ENCODE peak calls at places on chromosomes 7 and 10, in seven cellular contexts. B, T, J, I, W, O and R are unnamed samples.

GRCh38 chr7:101986335-101986734 is 168.9 kb downstream of the CUX1 start:
- DNase-seq in B (no peak), T (no peak), J (no peak), I (peak), W (no peak), O (no peak), R (no peak)

GRCh38 chr10:83925133-83925532 is 214.2 kb upstream of the GHITM start:
- DNase-seq in B (no peak), T (no peak), J (no peak), I (no peak), W (no peak), O (no peak), R (no peak)

GRCh38 chr7:157394246-157395191 is 57.7 kb downstream of the DNAJB6 start:
- DNase-seq in B (peak), T (no peak), J (no peak), I (peak), W (peak), O (no peak), R (no peak)

GRCh38 chr7:5526190-5527037 is 102.8 kb upstream of the TNRC18 start:
- DNase-seq in B (peak), T (peak), J (peak), I (peak), W (no peak), O (peak), R (peak)

GRCh38 chr10:47346572-47347302 is 1.4 kb upstream of the RBP3 start:
- DNase-seq in B (peak), T (no peak), J (no peak), I (no peak), W (peak), O (no peak), R (no peak)

GRCh38 chr10:43940898-43941777 is 292.5 kb upstream of the ZNF32 start:
- DNase-seq in B (peak), T (no peak), J (no peak), I (no peak), W (no peak), O (no peak), R (no peak)

GRCh38 chr10:103295391-103296044 is 18.6 kb downstream of the INA start:
- DNase-seq in B (no peak), T (no peak), J (peak), I (peak), W (no peak), O (no peak), R (no peak)

GRCh38 chr7:1369856-1370657 is 89.2 kb downstream of the MICALL2 start:
- DNase-seq in B (no peak), T (peak), J (no peak), I (no peak), W (no peak), O (no peak), R (no peak)

GRCh38 chr7:73715648-73716317 is 3.7 kb downstream of the STX1A start:
- DNase-seq in B (no peak), T (peak), J (peak), I (peak), W (no peak), O (peak), R (no peak)

GRCh38 chr10:1526427-1527055 is 210.8 kb downstream of the ADARB2 start:
- DNase-seq in B (no peak), T (no peak), J (no peak), I (no peak), W (peak), O (no peak), R (no peak)

GRCh38 chr7:44735403-44736165 is 13.1 kb upstream of the ZMIZ2 start:
- DNase-seq in B (no peak), T (no peak), J (peak), I (peak), W (no peak), O (no peak), R (no peak)

GRCh38 chr10:24569828-24570657 is 153.6 kb downstream of the ARHGAP21 start:
- DNase-seq in B (no peak), T (no peak), J (no peak), I (no peak), W (no peak), O (no peak), R (no peak)

GRCh38 chr10:86188326-86188725 is 178.3 kb downstream of the GRID1 start:
- DNase-seq in B (peak), T (no peak), J (no peak), I (no peak), W (peak), O (no peak), R (no peak)

GRCh38 chr10:102119417-102120141 is 589 bp downstream of the LDB1 start:
- DNase-seq in B (peak), T (no peak), J (peak), I (peak), W (peak), O (peak), R (peak)

GRCh38 chr7:104126411-104126841 is 81.4 kb downstream of the ORC5 start:
- DNase-seq in B (no peak), T (no peak), J (no peak), I (no peak), W (no peak), O (no peak), R (no peak)

GRCh38 chr10:122499491-122499941 is 38.2 kb downstream of the HTRA1 start:
- DNase-seq in B (no peak), T (no peak), J (no peak), I (peak), W (no peak), O (no peak), R (no peak)

GRCh38 chr10:70378122-70378521 is 4.3 kb downstream of the LRRC20 start:
- DNase-seq in B (no peak), T (no peak), J (peak), I (peak), W (no peak), O (no peak), R (no peak)

GRCh38 chr10:113965683-113966082 is 78.0 kb upstream of the ADRB1 start:
- DNase-seq in B (no peak), T (no peak), J (no peak), I (no peak), W (no peak), O (no peak), R (no peak)

GRCh38 chr10:4945706-4946348 is 17.4 kb upstream of the AKR1C1 start:
- DNase-seq in B (no peak), T (no peak), J (no peak), I (peak), W (no peak), O (no peak), R (no peak)

GRCh38 chr7:64494912-64495461 is 67.9 kb downstream of the ZNF680 start:
- DNase-seq in B (no peak), T (no peak), J (no peak), I (no peak), W (no peak), O (peak), R (peak)

GRCh38 chr7:151380199-151381082 is 29.4 kb downstream of the WDR86 start:
- DNase-seq in B (peak), T (peak), J (no peak), I (no peak), W (peak), O (no peak), R (no peak)

GRCh38 chr10:110421512-110422138 is 76.1 kb upstream of the DUSP5 start:
- DNase-seq in B (no peak), T (no peak), J (no peak), I (no peak), W (no peak), O (no peak), R (no peak)

GRCh38 chr10:88618496-88618895 is 31.9 kb downstream of the LIPJ start:
- DNase-seq in B (no peak), T (no peak), J (no peak), I (no peak), W (no peak), O (no peak), R (no peak)

GRCh38 chr10:18681366-18681765 is 22.1 kb downstream of the ARL5B start:
- DNase-seq in B (no peak), T (no peak), J (no peak), I (peak), W (no peak), O (no peak), R (no peak)

GRCh38 chr10:60733189-60733815 is 45.0 kb upstream of the CDK1 start:
- DNase-seq in B (peak), T (peak), J (peak), I (no peak), W (peak), O (peak), R (peak)
- TF ChIP-seq POLR2A in B (no peak), T (no peak), J (no peak), I (no peak), W (no peak), O (no peak), R (no peak)

GRCh38 chr7:99143853-99144672 is at the start of gene SMURF1:
- DNase-seq in B (peak), T (peak), J (peak), I (peak), W (peak), O (peak), R (peak)
- TF ChIP-seq POLR2A in B (no peak), T (no peak), J (peak), I (no peak), W (no peak), O (peak), R (peak)

DNA sequence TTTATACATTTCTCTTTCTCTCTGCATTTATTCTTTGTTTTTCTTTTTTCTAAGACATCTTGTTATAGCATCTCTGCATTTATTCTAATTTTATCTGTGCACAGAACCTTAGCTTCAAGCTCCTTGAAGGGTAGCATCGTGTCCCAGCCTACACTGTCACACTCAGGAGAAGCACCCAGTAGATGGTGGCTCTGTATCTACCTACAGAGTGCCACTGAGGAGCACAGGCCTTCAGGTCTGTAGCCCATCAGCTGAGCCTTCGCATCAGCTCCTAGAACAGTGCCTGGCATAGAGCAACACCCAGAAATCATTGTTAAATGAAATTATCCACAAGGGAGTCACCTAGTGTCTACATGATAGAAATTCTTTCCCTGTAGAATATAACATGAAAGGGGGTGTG is 203.0 kb upstream of the KLF14 start:
- DNase-seq in B (no peak), T (no peak), J (no peak), I (no peak), W (no peak), O (no peak), R (no peak)
- TF ChIP-seq POLR2A in B (no peak), T (no peak), J (no peak), I (no peak), W (no peak), O (no peak), R (no peak)

GRCh38 chr10:91162495-91163268 is 57.8 kb upstream of the PCGF5 start:
- DNase-seq in B (peak), T (peak), J (peak), I (peak), W (peak), O (peak), R (peak)

GRCh38 chr10:91164520-91165065 is 55.9 kb upstream of the PCGF5 start:
- DNase-seq in B (no peak), T (no peak), J (no peak), I (peak), W (no peak), O (no peak), R (no peak)

GRCh38 chr10:91163709-91164474 is 56.6 kb upstream of the PCGF5 start:
- DNase-seq in B (peak), T (peak), J (peak), I (peak), W (peak), O (peak), R (peak)

GRCh38 chr10:91162050-91162494 is 58.4 kb upstream of the PCGF5 start:
- DNase-seq in B (no peak), T (no peak), J (peak), I (peak), W (no peak), O (peak), R (no peak)

DNA sequence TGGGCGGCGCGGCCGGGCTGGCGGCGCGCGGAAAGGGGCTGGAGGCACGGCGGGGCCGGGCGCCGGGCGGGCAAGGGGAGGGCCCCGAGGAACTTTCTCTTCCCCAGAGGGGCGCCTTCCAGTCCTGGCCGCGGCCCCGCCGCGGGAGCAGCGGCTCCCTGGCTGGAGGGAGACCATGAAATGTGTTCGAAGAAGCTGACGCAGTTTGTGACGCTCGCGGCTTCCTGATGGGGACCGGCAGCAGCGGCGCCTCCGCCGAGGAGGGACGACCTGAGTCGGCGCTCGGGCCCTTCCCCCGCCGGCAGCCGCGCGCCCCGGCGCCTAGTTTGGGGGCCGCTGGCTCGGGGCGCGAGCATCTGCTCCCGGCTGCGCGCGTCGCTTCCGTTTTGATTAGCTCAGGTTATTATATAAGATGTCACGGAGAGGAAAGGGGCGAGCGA is 57.2 kb upstream of the PCGF5 start:
- DNase-seq in B (peak), T (peak), J (peak), I (peak), W (peak), O (peak), R (peak)
- TF ChIP-seq POLR2A in B (no peak), T (no peak), J (peak), I (peak), W (no peak), O (peak), R (peak)